ENCODE peak calls at places on chromosomes 6 and 20, in seven cellular contexts. One of them, this sample, is unnamed.

GRCh38 chr20:33404281-33404680 is 3.0 kb upstream of the CDK5RAP1 start:
- DNase-seq in GM20000: no peak
- DNase-seq in HCT116: no peak
- DNase-seq in cardiac muscle cell: no peak
- DNase-seq in uterus: no peak
- DNase-seq in CD4-positive, alpha-beta T cell: no peak
- DNase-seq in fibroblast of mammary gland: no peak
- DNase-seq in this sample: no peak

GRCh38 chr6:113281014-113281810 is 575.9 kb upstream of the MARCKS start:
- DNase-seq in CD4-positive, alpha-beta T cell: no peak
- DNase-seq in HCT116: no peak
- DNase-seq in GM20000: no peak
- DNase-seq in uterus: no peak
- DNase-seq in fibroblast of mammary gland: no peak
- DNase-seq in cardiac muscle cell: no peak
- DNase-seq in this sample: no peak

GRCh38 chr6:14231071-14231483 is 113.5 kb downstream of the CD83 start:
- DNase-seq in CD4-positive, alpha-beta T cell: no peak
- DNase-seq in uterus: no peak
- DNase-seq in fibroblast of mammary gland: no peak
- DNase-seq in cardiac muscle cell: no peak
- DNase-seq in HCT116: no peak
- DNase-seq in GM20000: no peak
- DNase-seq in this sample: no peak

GRCh38 chr20:37845261-37845681 is 57.7 kb upstream of the VSTM2L start:
- DNase-seq in uterus: no peak
- DNase-seq in CD4-positive, alpha-beta T cell: no peak
- DNase-seq in HCT116: no peak
- DNase-seq in GM20000: no peak
- DNase-seq in fibroblast of mammary gland: no peak
- DNase-seq in cardiac muscle cell: peak; percentile 86
- DNase-seq in this sample: no peak

GRCh38 chr6:1593286-1593957 is 16.3 kb upstream of the FOXC1 start:
- DNase-seq in CD4-positive, alpha-beta T cell: no peak
- DNase-seq in GM20000: no peak
- DNase-seq in fibroblast of mammary gland: no peak
- DNase-seq in uterus: no peak
- DNase-seq in cardiac muscle cell: no peak
- DNase-seq in HCT116: no peak
- DNase-seq in this sample: no peak

GRCh38 chr6:33609444-33610034 is 11.6 kb upstream of the ITPR3 start:
- DNase-seq in fibroblast of mammary gland: peak; percentile 88
- DNase-seq in HCT116: no peak
- DNase-seq in GM20000: no peak
- DNase-seq in cardiac muscle cell: no peak
- DNase-seq in uterus: peak; percentile 62
- DNase-seq in CD4-positive, alpha-beta T cell: no peak
- DNase-seq in this sample: no peak

GRCh38 chr20:24779886-24780285 is 169.2 kb upstream of the CST7 start:
- DNase-seq in CD4-positive, alpha-beta T cell: no peak
- DNase-seq in HCT116: no peak
- DNase-seq in fibroblast of mammary gland: no peak
- DNase-seq in GM20000: no peak
- DNase-seq in uterus: no peak
- DNase-seq in cardiac muscle cell: no peak
- DNase-seq in this sample: no peak

GRCh38 chr6:101931766-101932165 is 538.3 kb downstream of the GRIK2 start:
- DNase-seq in HCT116: no peak
- DNase-seq in CD4-positive, alpha-beta T cell: no peak
- DNase-seq in uterus: no peak
- DNase-seq in cardiac muscle cell: no peak
- DNase-seq in GM20000: no peak
- DNase-seq in fibroblast of mammary gland: no peak
- DNase-seq in this sample: no peak

GRCh38 chr6:158539363-158539762 is 20.5 kb upstream of the TMEM181 start:
- DNase-seq in HCT116: no peak
- DNase-seq in GM20000: no peak
- DNase-seq in CD4-positive, alpha-beta T cell: no peak
- DNase-seq in cardiac muscle cell: no peak
- DNase-seq in uterus: no peak
- DNase-seq in fibroblast of mammary gland: no peak
- DNase-seq in this sample: no peak

GRCh38 chr6:31114540-31114876 is at the start of gene PSORS1C1:
- DNase-seq in fibroblast of mammary gland: peak; percentile 97
- DNase-seq in HCT116: peak; percentile 90
- DNase-seq in CD4-positive, alpha-beta T cell: no peak
- DNase-seq in GM20000: no peak
- DNase-seq in uterus: peak; percentile 96
- DNase-seq in cardiac muscle cell: no peak
- DNase-seq in this sample: no peak

GRCh38 chr6:15322781-15323536 is 77.1 kb downstream of the JARID2 start:
- DNase-seq in uterus: no peak
- DNase-seq in fibroblast of mammary gland: peak; percentile 40
- DNase-seq in cardiac muscle cell: no peak
- DNase-seq in GM20000: no peak
- DNase-seq in HCT116: peak; percentile 16
- DNase-seq in CD4-positive, alpha-beta T cell: no peak
- DNase-seq in this sample: no peak

GRCh38 chr6:48061630-48062029 is 49.4 kb downstream of the PTCHD4 start:
- DNase-seq in fibroblast of mammary gland: peak; percentile 71
- DNase-seq in uterus: no peak
- DNase-seq in HCT116: no peak
- DNase-seq in CD4-positive, alpha-beta T cell: no peak
- DNase-seq in GM20000: no peak
- DNase-seq in cardiac muscle cell: no peak
- DNase-seq in this sample: no peak

GRCh38 chr6:36120539-36120938 is 9.8 kb upstream of the MAPK13 start:
- DNase-seq in cardiac muscle cell: no peak
- DNase-seq in GM20000: peak; percentile 39
- DNase-seq in uterus: no peak
- DNase-seq in HCT116: no peak
- DNase-seq in CD4-positive, alpha-beta T cell: peak; percentile 63
- DNase-seq in fibroblast of mammary gland: no peak
- DNase-seq in this sample: no peak

GRCh38 chr6:126252154-126252553 is 87.8 kb upstream of the CENPW start:
- DNase-seq in fibroblast of mammary gland: no peak
- DNase-seq in cardiac muscle cell: no peak
- DNase-seq in HCT116: no peak
- DNase-seq in uterus: no peak
- DNase-seq in GM20000: no peak
- DNase-seq in CD4-positive, alpha-beta T cell: no peak
- DNase-seq in this sample: no peak
- TF ChIP-seq CTCF in fibroblast of mammary gland: no peak
- TF ChIP-seq CTCF in cardiac muscle cell: no peak
- TF ChIP-seq CTCF in HCT116: no peak
- TF ChIP-seq CTCF in uterus: no peak
- TF ChIP-seq CTCF in GM20000: no peak
- TF ChIP-seq CTCF in CD4-positive, alpha-beta T cell: no peak
- TF ChIP-seq CTCF in this sample: peak; percentile 21

DNA sequence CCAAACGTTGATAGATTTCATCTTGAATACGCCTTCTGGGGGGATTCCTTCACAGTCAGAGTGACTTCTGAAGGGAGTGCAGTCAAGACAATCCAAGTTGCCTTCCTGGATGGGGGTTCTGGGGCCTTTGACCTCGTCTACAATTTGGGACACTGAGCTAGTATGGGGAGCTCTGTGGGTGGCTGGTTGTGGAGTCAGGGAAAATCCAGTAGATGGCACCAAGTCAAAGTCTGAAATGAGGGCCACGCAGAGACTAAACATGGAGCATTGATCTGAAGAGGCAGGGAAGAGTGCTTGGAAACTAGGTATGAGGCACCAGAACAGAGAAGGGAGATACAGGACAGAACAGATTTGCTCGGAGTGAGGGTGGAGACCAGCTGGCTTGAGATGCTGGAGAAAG is 43.6 kb upstream of the CCN6 start:
- DNase-seq in uterus: no peak
- DNase-seq in HCT116: no peak
- DNase-seq in GM20000: no peak
- DNase-seq in fibroblast of mammary gland: no peak
- DNase-seq in CD4-positive, alpha-beta T cell: peak; percentile 16
- DNase-seq in cardiac muscle cell: no peak
- DNase-seq in this sample: no peak
- TF ChIP-seq CTCF in uterus: no peak
- TF ChIP-seq CTCF in HCT116: no peak
- TF ChIP-seq CTCF in GM20000: no peak
- TF ChIP-seq CTCF in fibroblast of mammary gland: no peak
- TF ChIP-seq CTCF in CD4-positive, alpha-beta T cell: peak; percentile 40
- TF ChIP-seq CTCF in cardiac muscle cell: peak; percentile 10
- TF ChIP-seq CTCF in this sample: peak; percentile 20

DNA sequence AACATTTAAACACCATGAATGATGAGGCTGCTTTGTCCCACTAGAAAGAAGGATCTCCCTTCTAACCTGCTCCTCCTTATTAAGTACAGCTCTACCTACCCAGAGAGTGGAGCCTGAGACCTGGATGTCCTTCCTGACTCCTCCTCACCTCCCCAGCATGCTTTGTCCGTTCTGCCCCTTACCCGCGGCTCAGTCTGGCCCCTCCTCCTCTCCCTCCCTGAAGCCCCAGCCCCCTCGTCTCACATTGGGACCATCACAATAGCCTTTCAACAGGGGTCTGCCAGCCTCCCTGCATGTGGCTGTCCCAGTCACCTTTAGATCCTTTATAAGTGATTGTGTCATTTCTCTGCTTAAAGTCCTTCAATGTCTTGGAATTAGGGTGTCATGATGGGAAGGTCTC is 72.5 kb downstream of the DZANK1 start:
- DNase-seq in cardiac muscle cell: no peak
- DNase-seq in uterus: no peak
- DNase-seq in fibroblast of mammary gland: no peak
- DNase-seq in CD4-positive, alpha-beta T cell: no peak
- DNase-seq in HCT116: no peak
- DNase-seq in GM20000: no peak
- DNase-seq in this sample: no peak
- TF ChIP-seq CTCF in cardiac muscle cell: no peak
- TF ChIP-seq CTCF in uterus: no peak
- TF ChIP-seq CTCF in fibroblast of mammary gland: no peak
- TF ChIP-seq CTCF in CD4-positive, alpha-beta T cell: no peak
- TF ChIP-seq CTCF in HCT116: no peak
- TF ChIP-seq CTCF in GM20000: no peak
- TF ChIP-seq CTCF in this sample: no peak

GRCh38 chr6:134738486-134738885 is 211.4 kb downstream of the ALDH8A1 start:
- DNase-seq in cardiac muscle cell: no peak
- DNase-seq in CD4-positive, alpha-beta T cell: no peak
- DNase-seq in GM20000: no peak
- DNase-seq in fibroblast of mammary gland: no peak
- DNase-seq in uterus: no peak
- DNase-seq in HCT116: no peak
- DNase-seq in this sample: no peak

GRCh38 chr6:134740473-134741192 is 209.3 kb downstream of the ALDH8A1 start:
- DNase-seq in fibroblast of mammary gland: peak; percentile 61
- DNase-seq in uterus: no peak
- DNase-seq in GM20000: no peak
- DNase-seq in cardiac muscle cell: no peak
- DNase-seq in HCT116: no peak
- DNase-seq in CD4-positive, alpha-beta T cell: no peak
- DNase-seq in this sample: no peak

GRCh38 chr6:134744301-134744700 is 205.6 kb downstream of the ALDH8A1 start:
- DNase-seq in uterus: no peak
- DNase-seq in HCT116: no peak
- DNase-seq in GM20000: no peak
- DNase-seq in cardiac muscle cell: peak; percentile 52
- DNase-seq in CD4-positive, alpha-beta T cell: no peak
- DNase-seq in fibroblast of mammary gland: peak; percentile 12
- DNase-seq in this sample: no peak

GRCh38 chr6:134739299-134740090 is 210.4 kb downstream of the ALDH8A1 start:
- DNase-seq in GM20000: no peak
- DNase-seq in CD4-positive, alpha-beta T cell: no peak
- DNase-seq in fibroblast of mammary gland: peak; percentile 54
- DNase-seq in HCT116: no peak
- DNase-seq in uterus: no peak
- DNase-seq in cardiac muscle cell: no peak
- DNase-seq in this sample: no peak

GRCh38 chr6:134741193-134741521 is 208.7 kb downstream of the ALDH8A1 start:
- DNase-seq in GM20000: no peak
- DNase-seq in CD4-positive, alpha-beta T cell: no peak
- DNase-seq in HCT116: no peak
- DNase-seq in cardiac muscle cell: peak; percentile 9
- DNase-seq in uterus: no peak
- DNase-seq in fibroblast of mammary gland: no peak
- DNase-seq in this sample: no peak
- TF ChIP-seq CTCF in GM20000: no peak
- TF ChIP-seq CTCF in CD4-positive, alpha-beta T cell: no peak
- TF ChIP-seq CTCF in HCT116: peak; percentile 37
- TF ChIP-seq CTCF in cardiac muscle cell: peak; percentile 9
- TF ChIP-seq CTCF in uterus: no peak
- TF ChIP-seq CTCF in fibroblast of mammary gland: no peak
- TF ChIP-seq CTCF in this sample: no peak

GRCh38 chr6:116314218-116314617 is 34.5 kb upstream of the TSPYL1 start:
- DNase-seq in cardiac muscle cell: no peak
- DNase-seq in uterus: no peak
- DNase-seq in CD4-positive, alpha-beta T cell: no peak
- DNase-seq in fibroblast of mammary gland: no peak
- DNase-seq in HCT116: no peak
- DNase-seq in GM20000: no peak
- DNase-seq in this sample: no peak

GRCh38 chr6:116314878-116315277 is 35.1 kb upstream of the TSPYL1 start:
- DNase-seq in cardiac muscle cell: no peak
- DNase-seq in uterus: no peak
- DNase-seq in HCT116: no peak
- DNase-seq in GM20000: peak; percentile 8
- DNase-seq in fibroblast of mammary gland: no peak
- DNase-seq in CD4-positive, alpha-beta T cell: no peak
- DNase-seq in this sample: peak; percentile 10

GRCh38 chr6:116313377-116313776 is 33.6 kb upstream of the TSPYL1 start:
- DNase-seq in uterus: no peak
- DNase-seq in HCT116: no peak
- DNase-seq in CD4-positive, alpha-beta T cell: no peak
- DNase-seq in cardiac muscle cell: no peak
- DNase-seq in GM20000: no peak
- DNase-seq in fibroblast of mammary gland: peak; percentile 46
- DNase-seq in this sample: no peak

GRCh38 chr6:116316772-116317467 is 37.2 kb upstream of the TSPYL1 start:
- DNase-seq in CD4-positive, alpha-beta T cell: no peak
- DNase-seq in HCT116: no peak
- DNase-seq in cardiac muscle cell: no peak
- DNase-seq in uterus: no peak
- DNase-seq in fibroblast of mammary gland: peak; percentile 22
- DNase-seq in GM20000: no peak
- DNase-seq in this sample: no peak
- TF ChIP-seq CTCF in CD4-positive, alpha-beta T cell: no peak
- TF ChIP-seq CTCF in HCT116: no peak
- TF ChIP-seq CTCF in cardiac muscle cell: no peak
- TF ChIP-seq CTCF in uterus: no peak
- TF ChIP-seq CTCF in fibroblast of mammary gland: peak; percentile 0
- TF ChIP-seq CTCF in GM20000: no peak
- TF ChIP-seq CTCF in this sample: no peak